ENCODE peak calls at places on chromosome 5, in eight cellular contexts. One of them, this sample, is unnamed.

GRCh38 chr5:1781107-1781506 is 18.5 kb downstream of the MRPL36 start:
- DNase-seq in SW480: no peak
- DNase-seq in Calu3: no peak
- DNase-seq in stimulated activated CD8-positive, alpha-beta memory T cell treated with anti-CD3 and anti-CD28 coated beads, Interleukin-12 subunit alpha, Interleukin-12 subunit beta, amount 100 ng/mL, for 1 hour: no peak
- DNase-seq in transverse colon: no peak
- DNase-seq in adipocyte: no peak
- DNase-seq in astrocyte of the spinal cord: no peak
- DNase-seq in SHP77: no peak
- DNase-seq in this sample: no peak

GRCh38 chr5:142717582-142718215 is 31.8 kb upstream of the FGF1 start:
- DNase-seq in SW480: peak
- DNase-seq in transverse colon: no peak
- DNase-seq in Calu3: peak
- DNase-seq in SHP77: peak
- DNase-seq in astrocyte of the spinal cord: peak
- DNase-seq in stimulated activated CD8-positive, alpha-beta memory T cell treated with anti-CD3 and anti-CD28 coated beads, Interleukin-12 subunit alpha, Interleukin-12 subunit beta, amount 100 ng/mL, for 1 hour: no peak
- DNase-seq in adipocyte: peak
- DNase-seq in this sample: peak

GRCh38 chr5:33306758-33307157 is 134.0 kb upstream of the TARS1 start:
- DNase-seq in SW480: no peak
- DNase-seq in astrocyte of the spinal cord: peak
- DNase-seq in transverse colon: no peak
- DNase-seq in adipocyte: peak
- DNase-seq in stimulated activated CD8-positive, alpha-beta memory T cell treated with anti-CD3 and anti-CD28 coated beads, Interleukin-12 subunit alpha, Interleukin-12 subunit beta, amount 100 ng/mL, for 1 hour: no peak
- DNase-seq in SHP77: no peak
- DNase-seq in Calu3: no peak
- DNase-seq in this sample: peak

GRCh38 chr5:5770825-5771224 is 348.3 kb downstream of the ICE1 start:
- DNase-seq in Calu3: no peak
- DNase-seq in SW480: no peak
- DNase-seq in transverse colon: no peak
- DNase-seq in adipocyte: no peak
- DNase-seq in SHP77: no peak
- DNase-seq in astrocyte of the spinal cord: no peak
- DNase-seq in stimulated activated CD8-positive, alpha-beta memory T cell treated with anti-CD3 and anti-CD28 coated beads, Interleukin-12 subunit alpha, Interleukin-12 subunit beta, amount 100 ng/mL, for 1 hour: no peak
- DNase-seq in this sample: no peak

GRCh38 chr5:154078305-154078704 is 39.5 kb downstream of the MFAP3 start:
- DNase-seq in astrocyte of the spinal cord: no peak
- DNase-seq in SW480: no peak
- DNase-seq in SHP77: no peak
- DNase-seq in adipocyte: peak
- DNase-seq in Calu3: no peak
- DNase-seq in transverse colon: no peak
- DNase-seq in stimulated activated CD8-positive, alpha-beta memory T cell treated with anti-CD3 and anti-CD28 coated beads, Interleukin-12 subunit alpha, Interleukin-12 subunit beta, amount 100 ng/mL, for 1 hour: no peak
- DNase-seq in this sample: peak

GRCh38 chr5:147690595-147690994 is 91.9 kb downstream of the JAKMIP2 start:
- DNase-seq in SW480: peak
- DNase-seq in adipocyte: no peak
- DNase-seq in SHP77: peak
- DNase-seq in Calu3: peak
- DNase-seq in transverse colon: no peak
- DNase-seq in astrocyte of the spinal cord: no peak
- DNase-seq in stimulated activated CD8-positive, alpha-beta memory T cell treated with anti-CD3 and anti-CD28 coated beads, Interleukin-12 subunit alpha, Interleukin-12 subunit beta, amount 100 ng/mL, for 1 hour: no peak
- DNase-seq in this sample: no peak

GRCh38 chr5:165565921-165566320 is 2060.5 kb downstream of the MAT2B start:
- DNase-seq in Calu3: no peak
- DNase-seq in SW480: no peak
- DNase-seq in astrocyte of the spinal cord: no peak
- DNase-seq in stimulated activated CD8-positive, alpha-beta memory T cell treated with anti-CD3 and anti-CD28 coated beads, Interleukin-12 subunit alpha, Interleukin-12 subunit beta, amount 100 ng/mL, for 1 hour: no peak
- DNase-seq in adipocyte: no peak
- DNase-seq in transverse colon: no peak
- DNase-seq in SHP77: no peak
- DNase-seq in this sample: no peak

GRCh38 chr5:62692946-62693713 is 114.5 kb downstream of the LRRC70 start:
- DNase-seq in Calu3: no peak
- DNase-seq in stimulated activated CD8-positive, alpha-beta memory T cell treated with anti-CD3 and anti-CD28 coated beads, Interleukin-12 subunit alpha, Interleukin-12 subunit beta, amount 100 ng/mL, for 1 hour: no peak
- DNase-seq in transverse colon: no peak
- DNase-seq in SHP77: no peak
- DNase-seq in astrocyte of the spinal cord: no peak
- DNase-seq in SW480: no peak
- DNase-seq in adipocyte: no peak
- DNase-seq in this sample: no peak

GRCh38 chr5:80711938-80712337 is 57.2 kb upstream of the DHFR start:
- DNase-seq in Calu3: peak
- DNase-seq in stimulated activated CD8-positive, alpha-beta memory T cell treated with anti-CD3 and anti-CD28 coated beads, Interleukin-12 subunit alpha, Interleukin-12 subunit beta, amount 100 ng/mL, for 1 hour: no peak
- DNase-seq in SHP77: peak
- DNase-seq in adipocyte: no peak
- DNase-seq in astrocyte of the spinal cord: peak
- DNase-seq in transverse colon: no peak
- DNase-seq in SW480: peak
- DNase-seq in this sample: peak

GRCh38 chr5:158658439-158659230 is 441.1 kb downstream of the EBF1 start:
- DNase-seq in Calu3: no peak
- DNase-seq in SW480: no peak
- DNase-seq in transverse colon: no peak
- DNase-seq in SHP77: no peak
- DNase-seq in astrocyte of the spinal cord: peak
- DNase-seq in stimulated activated CD8-positive, alpha-beta memory T cell treated with anti-CD3 and anti-CD28 coated beads, Interleukin-12 subunit alpha, Interleukin-12 subunit beta, amount 100 ng/mL, for 1 hour: no peak
- DNase-seq in adipocyte: peak
- DNase-seq in this sample: no peak

GRCh38 chr5:95823738-95824609 is 1.4 kb upstream of the GLRX start:
- DNase-seq in transverse colon: peak
- DNase-seq in adipocyte: peak
- DNase-seq in SHP77: peak
- DNase-seq in astrocyte of the spinal cord: peak
- DNase-seq in stimulated activated CD8-positive, alpha-beta memory T cell treated with anti-CD3 and anti-CD28 coated beads, Interleukin-12 subunit alpha, Interleukin-12 subunit beta, amount 100 ng/mL, for 1 hour: no peak
- DNase-seq in Calu3: peak
- DNase-seq in SW480: peak
- DNase-seq in this sample: peak

GRCh38 chr5:77316871-77317661 is 106.6 kb downstream of the PDE8B start:
- DNase-seq in adipocyte: peak
- DNase-seq in stimulated activated CD8-positive, alpha-beta memory T cell treated with anti-CD3 and anti-CD28 coated beads, Interleukin-12 subunit alpha, Interleukin-12 subunit beta, amount 100 ng/mL, for 1 hour: no peak
- DNase-seq in Calu3: no peak
- DNase-seq in astrocyte of the spinal cord: no peak
- DNase-seq in SHP77: no peak
- DNase-seq in SW480: no peak
- DNase-seq in transverse colon: no peak
- DNase-seq in this sample: peak

GRCh38 chr5:56282241-56282640 is 49.1 kb upstream of the ANKRD55 start:
- DNase-seq in astrocyte of the spinal cord: no peak
- DNase-seq in SHP77: no peak
- DNase-seq in Calu3: no peak
- DNase-seq in SW480: no peak
- DNase-seq in adipocyte: no peak
- DNase-seq in stimulated activated CD8-positive, alpha-beta memory T cell treated with anti-CD3 and anti-CD28 coated beads, Interleukin-12 subunit alpha, Interleukin-12 subunit beta, amount 100 ng/mL, for 1 hour: no peak
- DNase-seq in transverse colon: no peak
- DNase-seq in this sample: peak

GRCh38 chr5:173535166-173535975 is 81.1 kb downstream of the BOD1 start:
- DNase-seq in astrocyte of the spinal cord: no peak
- DNase-seq in transverse colon: no peak
- DNase-seq in stimulated activated CD8-positive, alpha-beta memory T cell treated with anti-CD3 and anti-CD28 coated beads, Interleukin-12 subunit alpha, Interleukin-12 subunit beta, amount 100 ng/mL, for 1 hour: no peak
- DNase-seq in SHP77: no peak
- DNase-seq in SW480: no peak
- DNase-seq in Calu3: no peak
- DNase-seq in adipocyte: no peak
- DNase-seq in this sample: peak

GRCh38 chr5:59810041-59810440 is 83.5 kb downstream of the PDE4D start:
- DNase-seq in SHP77: peak
- DNase-seq in stimulated activated CD8-positive, alpha-beta memory T cell treated with anti-CD3 and anti-CD28 coated beads, Interleukin-12 subunit alpha, Interleukin-12 subunit beta, amount 100 ng/mL, for 1 hour: peak
- DNase-seq in astrocyte of the spinal cord: peak
- DNase-seq in adipocyte: peak
- DNase-seq in Calu3: peak
- DNase-seq in transverse colon: peak
- DNase-seq in SW480: peak
- DNase-seq in this sample: peak

GRCh38 chr5:109857405-109858031 is 167.8 kb downstream of the MAN2A1 start:
- DNase-seq in transverse colon: no peak
- DNase-seq in Calu3: no peak
- DNase-seq in astrocyte of the spinal cord: no peak
- DNase-seq in adipocyte: no peak
- DNase-seq in stimulated activated CD8-positive, alpha-beta memory T cell treated with anti-CD3 and anti-CD28 coated beads, Interleukin-12 subunit alpha, Interleukin-12 subunit beta, amount 100 ng/mL, for 1 hour: no peak
- DNase-seq in SW480: no peak
- DNase-seq in SHP77: no peak
- DNase-seq in this sample: no peak

GRCh38 chr5:56314536-56314935 is 81.4 kb upstream of the ANKRD55 start:
- DNase-seq in stimulated activated CD8-positive, alpha-beta memory T cell treated with anti-CD3 and anti-CD28 coated beads, Interleukin-12 subunit alpha, Interleukin-12 subunit beta, amount 100 ng/mL, for 1 hour: no peak
- DNase-seq in adipocyte: peak
- DNase-seq in SW480: no peak
- DNase-seq in Calu3: no peak
- DNase-seq in transverse colon: no peak
- DNase-seq in SHP77: peak
- DNase-seq in astrocyte of the spinal cord: no peak
- DNase-seq in this sample: peak

GRCh38 chr5:95644351-95645042 is 2.1 kb upstream of the RFESD start:
- DNase-seq in astrocyte of the spinal cord: peak
- DNase-seq in SW480: peak
- DNase-seq in SHP77: peak
- DNase-seq in Calu3: peak
- DNase-seq in stimulated activated CD8-positive, alpha-beta memory T cell treated with anti-CD3 and anti-CD28 coated beads, Interleukin-12 subunit alpha, Interleukin-12 subunit beta, amount 100 ng/mL, for 1 hour: no peak
- DNase-seq in transverse colon: peak
- DNase-seq in adipocyte: peak
- DNase-seq in this sample: peak

GRCh38 chr5:56460681-56461191 is 227.6 kb upstream of the ANKRD55 start:
- DNase-seq in astrocyte of the spinal cord: no peak
- DNase-seq in transverse colon: no peak
- DNase-seq in Calu3: no peak
- DNase-seq in adipocyte: no peak
- DNase-seq in SW480: no peak
- DNase-seq in SHP77: no peak
- DNase-seq in stimulated activated CD8-positive, alpha-beta memory T cell treated with anti-CD3 and anti-CD28 coated beads, Interleukin-12 subunit alpha, Interleukin-12 subunit beta, amount 100 ng/mL, for 1 hour: no peak
- DNase-seq in this sample: no peak

GRCh38 chr5:166724284-166724683 is 1567.2 kb upstream of the WWC1 start:
- DNase-seq in Calu3: peak
- DNase-seq in transverse colon: no peak
- DNase-seq in SHP77: peak
- DNase-seq in stimulated activated CD8-positive, alpha-beta memory T cell treated with anti-CD3 and anti-CD28 coated beads, Interleukin-12 subunit alpha, Interleukin-12 subunit beta, amount 100 ng/mL, for 1 hour: no peak
- DNase-seq in astrocyte of the spinal cord: no peak
- DNase-seq in adipocyte: no peak
- DNase-seq in SW480: peak
- DNase-seq in this sample: no peak

This sample was measured in cardiac fibroblast.